ENCODE peak calls at places on chromosome 3, in seven cellular contexts. X is cardiac fibroblast, U is GM13977, Y is lung, T is AG10803, I is HEK293T, L is iris pigment epithelial cell. E is an unnamed sample.

GRCh38 chr3:72341943-72342342 is 506.3 kb downstream of the SHQ1 start:
- DNase-seq in T (no peak), Y (no peak), X (no peak), U (no peak), I (no peak), L (no peak), E (no peak)

GRCh38 chr3:155647988-155648591 is 96.8 kb downstream of the PLCH1 start:
- DNase-seq in T (peak), U (no peak), L (no peak), X (no peak), I (no peak), Y (no peak), E (no peak)

GRCh38 chr3:452221-452620 is 255.7 kb downstream of the CHL1 start:
- DNase-seq in X (no peak), I (no peak), U (no peak), Y (no peak), T (no peak), L (no peak), E (no peak)

GRCh38 chr3:14947105-14947885 is at the start of gene NR2C2:
- DNase-seq in Y (peak), U (peak), X (peak), T (peak), L (peak), I (peak), E (peak)

GRCh38 chr3:24415819-24416218 is 78.8 kb downstream of the THRB start:
- DNase-seq in Y (no peak), I (no peak), X (no peak), U (no peak), L (peak), T (no peak), E (no peak)

GRCh38 chr3:165459924-165460540 is 263.8 kb upstream of the SLITRK3 start:
- DNase-seq in I (no peak), T (no peak), Y (no peak), U (no peak), L (no peak), X (no peak), E (no peak)

GRCh38 chr3:188649521-188649920 is 495.6 kb downstream of the LPP start:
- DNase-seq in L (peak), T (peak), Y (no peak), X (peak), U (no peak), I (no peak), E (no peak)

GRCh38 chr3:26624209-26624775 is 1.7 kb downstream of the LRRC3B start:
- DNase-seq in Y (no peak), T (no peak), U (no peak), L (no peak), X (no peak), I (no peak), E (no peak)

GRCh38 chr3:8743911-8744310 is 10.3 kb downstream of the CAV3 start:
- DNase-seq in U (no peak), L (no peak), Y (no peak), X (no peak), I (no peak), T (no peak), E (no peak)

GRCh38 chr3:59451800-59452741 is 402.2 kb upstream of the CFAP20DC start:
- DNase-seq in T (no peak), X (no peak), U (no peak), Y (no peak), L (no peak), I (no peak), E (no peak)

GRCh38 chr3:64242435-64242834 is 17.2 kb upstream of the PRICKLE2 start:
- DNase-seq in T (peak), Y (peak), L (no peak), U (no peak), I (no peak), X (no peak), E (no peak)

GRCh38 chr3:72177075-72178050 is 392.4 kb upstream of the PROK2 start:
- DNase-seq in I (no peak), L (peak), T (peak), Y (peak), X (peak), U (peak), E (no peak)

GRCh38 chr3:140128217-140129137 is 193.5 kb downstream of the CLSTN2 start:
- DNase-seq in I (peak), T (peak), X (peak), L (peak), U (peak), Y (no peak), E (no peak)

GRCh38 chr3:154040283-154040682 is 80.9 kb upstream of the ARHGEF26 start:
- DNase-seq in T (peak), X (peak), U (no peak), I (no peak), Y (no peak), L (peak), E (peak)

GRCh38 chr3:106692624-106693023 is 684.6 kb upstream of the CCDC54 start:
- DNase-seq in T (no peak), I (no peak), L (no peak), Y (no peak), X (no peak), U (no peak), E (no peak)

GRCh38 chr3:194748229-194748628 is 62.5 kb downstream of the FAM43A start:
- DNase-seq in L (no peak), X (no peak), U (no peak), I (no peak), T (no peak), Y (no peak), E (no peak)

GRCh38 chr3:148889828-148890227 is 24.7 kb downstream of the CPA3 start:
- DNase-seq in U (no peak), T (no peak), Y (no peak), L (no peak), I (no peak), X (no peak), E (no peak)

GRCh38 chr3:16474304-16474703 is 39.2 kb downstream of the RFTN1 start:
- DNase-seq in X (peak), I (no peak), Y (no peak), L (peak), T (peak), U (no peak), E (peak)

GRCh38 chr3:130894873-130895330 is 1.0 kb downstream of the ATP2C1 start:
- DNase-seq in Y (no peak), U (peak), I (no peak), L (peak), T (no peak), X (peak), E (no peak)

GRCh38 chr3:174035317-174035886 is 637.9 kb downstream of the NLGN1 start:
- DNase-seq in L (peak), I (no peak), T (peak), Y (no peak), X (peak), U (no peak), E (no peak)

GRCh38 chr3:13532085-13532484 is 16.8 kb upstream of the FBLN2 start:
- DNase-seq in Y (no peak), I (no peak), T (peak), X (no peak), L (no peak), U (no peak), E (no peak)

GRCh38 chr3:24682141-24682547 is 187.5 kb upstream of the THRB start:
- DNase-seq in Y (no peak), L (peak), I (no peak), U (no peak), X (peak), T (peak), E (peak)

GRCh38 chr3:27423463-27423862 is 54.3 kb upstream of the NEK10 start:
- DNase-seq in T (peak), Y (no peak), I (no peak), X (peak), L (peak), U (no peak), E (peak)

GRCh38 chr3:141949394-141949793 is 73.0 kb downstream of the ATP1B3 start:
- DNase-seq in T (no peak), U (no peak), Y (no peak), I (no peak), X (no peak), L (no peak), E (no peak)

GRCh38 chr3:81744366-81744765 is 17.1 kb downstream of the GBE1 start:
- DNase-seq in T (peak), X (peak), Y (peak), L (peak), I (no peak), U (no peak), E (peak)

GRCh38 chr3:81425198-81425868 is 336.1 kb downstream of the GBE1 start:
- DNase-seq in X (peak), I (no peak), L (peak), Y (no peak), T (no peak), U (no peak), E (peak)

GRCh38 chr3:118380576-118380975 is 654.1 kb downstream of the IGSF11 start:
- DNase-seq in I (no peak), U (no peak), T (no peak), L (no peak), Y (no peak), X (no peak), E (no peak)

GRCh38 chr3:155334897-155335883 is 41.7 kb upstream of the STRIT1 start:
- DNase-seq in I (no peak), Y (no peak), T (no peak), L (peak), X (peak), U (peak), E (no peak)

GRCh38 chr3:194824676-194825075 is 139.0 kb downstream of the FAM43A start:
- DNase-seq in L (no peak), X (peak), T (peak), I (no peak), U (no peak), Y (no peak), E (no peak)

GRCh38 chr3:89360155-89360554 is 252.7 kb downstream of the EPHA3 start:
- DNase-seq in I (no peak), Y (no peak), U (no peak), X (peak), T (peak), L (peak), E (peak)

GRCh38 chr3:13002398-13003124 is 70.7 kb downstream of the IQSEC1 start:
- DNase-seq in X (no peak), L (no peak), I (no peak), Y (no peak), U (peak), T (no peak), E (no peak)

GRCh38 chr3:126288314-126288713 is 68.9 kb downstream of the KLF15 start:
- DNase-seq in U (no peak), Y (no peak), I (no peak), L (no peak), X (no peak), T (no peak), E (no peak)

GRCh38 chr3:53816430-53816829 is 29.8 kb downstream of the CHDH start:
- DNase-seq in Y (no peak), T (no peak), X (no peak), L (no peak), U (no peak), I (no peak), E (no peak)

GRCh38 chr3:100496711-100497261 is 4.4 kb downstream of the TMEM45A start:
- DNase-seq in Y (no peak), X (peak), I (no peak), U (peak), L (peak), T (peak), E (peak)

GRCh38 chr3:37603722-37604121 is 258.0 kb upstream of the CTDSPL start:
- DNase-seq in I (no peak), Y (no peak), X (no peak), T (no peak), U (no peak), L (no peak), E (no peak)